ENCODE peak calls at places on chromosomes 3 and 15, in eight cellular contexts. One of them, this sample, is unnamed.

GRCh38 chr3:149848238-149848637 is 35.2 kb downstream of the RNF13 start:
- DNase-seq in MM.1S: no peak
- DNase-seq in heart left ventricle: no peak
- DNase-seq in nephron progenitor cell: no peak
- DNase-seq in WTC11: no peak
- DNase-seq in NB4: peak; percentile 33
- DNase-seq in IMR-90: no peak
- DNase-seq in lower leg skin: no peak
- DNase-seq in this sample: no peak

GRCh38 chr3:56787258-56787777 is 14.4 kb downstream of the ARHGEF3 start:
- DNase-seq in MM.1S: no peak
- DNase-seq in heart left ventricle: no peak
- DNase-seq in nephron progenitor cell: no peak
- DNase-seq in WTC11: no peak
- DNase-seq in NB4: no peak
- DNase-seq in IMR-90: no peak
- DNase-seq in lower leg skin: no peak
- DNase-seq in this sample: no peak

GRCh38 chr15:89460048-89460447 is 36.3 kb downstream of the RHCG start:
- DNase-seq in MM.1S: no peak
- DNase-seq in heart left ventricle: no peak
- DNase-seq in nephron progenitor cell: no peak
- DNase-seq in WTC11: no peak
- DNase-seq in NB4: no peak
- DNase-seq in IMR-90: no peak
- DNase-seq in lower leg skin: no peak
- DNase-seq in this sample: no peak

GRCh38 chr15:59741274-59741906 is 52.3 kb upstream of the BNIP2 start:
- DNase-seq in MM.1S: peak; percentile 12
- DNase-seq in heart left ventricle: no peak
- DNase-seq in nephron progenitor cell: peak; percentile 24
- DNase-seq in WTC11: peak; percentile 33
- DNase-seq in NB4: peak; percentile 29
- DNase-seq in IMR-90: no peak
- DNase-seq in lower leg skin: no peak
- DNase-seq in this sample: peak; percentile 21

GRCh38 chr3:146928421-146929059 is 323.4 kb upstream of the PLSCR5 start:
- DNase-seq in MM.1S: no peak
- DNase-seq in heart left ventricle: no peak
- DNase-seq in nephron progenitor cell: no peak
- DNase-seq in WTC11: no peak
- DNase-seq in NB4: no peak
- DNase-seq in IMR-90: no peak
- DNase-seq in lower leg skin: no peak
- DNase-seq in this sample: no peak

GRCh38 chr15:55993804-55994539 is 560 bp upstream of the NEDD4 start:
- DNase-seq in MM.1S: no peak
- DNase-seq in heart left ventricle: no peak
- DNase-seq in nephron progenitor cell: no peak
- DNase-seq in WTC11: peak; percentile 33
- DNase-seq in NB4: peak; percentile 14
- DNase-seq in IMR-90: peak; percentile 68
- DNase-seq in lower leg skin: no peak
- DNase-seq in this sample: peak; percentile 22

GRCh38 chr15:39747326-39747725 is 35.3 kb downstream of the FSIP1 start:
- DNase-seq in MM.1S: no peak
- DNase-seq in heart left ventricle: no peak
- DNase-seq in nephron progenitor cell: no peak
- DNase-seq in WTC11: no peak
- DNase-seq in NB4: no peak
- DNase-seq in IMR-90: peak; percentile 84
- DNase-seq in lower leg skin: no peak
- DNase-seq in this sample: no peak

GRCh38 chr3:14784087-14784596 is 34.6 kb upstream of the FGD5 start:
- DNase-seq in MM.1S: no peak
- DNase-seq in heart left ventricle: no peak
- DNase-seq in nephron progenitor cell: no peak
- DNase-seq in WTC11: peak; percentile 43
- DNase-seq in NB4: no peak
- DNase-seq in IMR-90: no peak
- DNase-seq in lower leg skin: no peak
- DNase-seq in this sample: peak; percentile 77

GRCh38 chr3:25713316-25713967 is 48.7 kb upstream of the TOP2B start:
- DNase-seq in MM.1S: no peak
- DNase-seq in heart left ventricle: no peak
- DNase-seq in nephron progenitor cell: no peak
- DNase-seq in WTC11: no peak
- DNase-seq in NB4: no peak
- DNase-seq in IMR-90: no peak
- DNase-seq in lower leg skin: no peak
- DNase-seq in this sample: no peak

GRCh38 chr15:72353266-72353665 is 22.5 kb downstream of the HEXA start:
- DNase-seq in MM.1S: no peak
- DNase-seq in heart left ventricle: no peak
- DNase-seq in nephron progenitor cell: no peak
- DNase-seq in WTC11: no peak
- DNase-seq in NB4: no peak
- DNase-seq in IMR-90: peak; percentile 58
- DNase-seq in lower leg skin: no peak
- DNase-seq in this sample: no peak

GRCh38 chr3:68878322-68878721 is 54.0 kb downstream of the TAFA4 start:
- DNase-seq in MM.1S: no peak
- DNase-seq in heart left ventricle: no peak
- DNase-seq in nephron progenitor cell: no peak
- DNase-seq in WTC11: no peak
- DNase-seq in NB4: peak; percentile 21
- DNase-seq in IMR-90: peak; percentile 20
- DNase-seq in lower leg skin: no peak
- DNase-seq in this sample: no peak

GRCh38 chr15:37138586-37138985 is 38.2 kb upstream of the MEIS2 start:
- DNase-seq in MM.1S: peak; percentile 62
- DNase-seq in heart left ventricle: no peak
- DNase-seq in nephron progenitor cell: no peak
- DNase-seq in WTC11: no peak
- DNase-seq in NB4: peak; percentile 10
- DNase-seq in IMR-90: no peak
- DNase-seq in lower leg skin: no peak
- DNase-seq in this sample: no peak

GRCh38 chr3:35654471-35654870 is 15.1 kb downstream of the ARPP21 start:
- DNase-seq in MM.1S: no peak
- DNase-seq in heart left ventricle: no peak
- DNase-seq in nephron progenitor cell: no peak
- DNase-seq in WTC11: no peak
- DNase-seq in NB4: no peak
- DNase-seq in IMR-90: no peak
- DNase-seq in lower leg skin: no peak
- DNase-seq in this sample: no peak

GRCh38 chr15:40372966-40373365 is 9.6 kb upstream of the KNSTRN start:
- DNase-seq in MM.1S: no peak
- DNase-seq in heart left ventricle: no peak
- DNase-seq in nephron progenitor cell: no peak
- DNase-seq in WTC11: no peak
- DNase-seq in NB4: no peak
- DNase-seq in IMR-90: peak; percentile 49
- DNase-seq in lower leg skin: no peak
- DNase-seq in this sample: no peak

GRCh38 chr15:98938804-98939203 is 68.8 kb downstream of the PGPEP1L start:
- DNase-seq in MM.1S: no peak
- DNase-seq in heart left ventricle: no peak
- DNase-seq in nephron progenitor cell: no peak
- DNase-seq in WTC11: no peak
- DNase-seq in NB4: no peak
- DNase-seq in IMR-90: no peak
- DNase-seq in lower leg skin: no peak
- DNase-seq in this sample: no peak

GRCh38 chr15:85886345-85886935 is 91.7 kb upstream of the KLHL25 start:
- DNase-seq in MM.1S: no peak
- DNase-seq in heart left ventricle: no peak
- DNase-seq in nephron progenitor cell: no peak
- DNase-seq in WTC11: no peak
- DNase-seq in NB4: no peak
- DNase-seq in IMR-90: no peak
- DNase-seq in lower leg skin: no peak
- DNase-seq in this sample: peak; percentile 31

GRCh38 chr3:54197509-54197908 is 75.2 kb downstream of the CACNA2D3 start:
- DNase-seq in MM.1S: no peak
- DNase-seq in heart left ventricle: no peak
- DNase-seq in nephron progenitor cell: no peak
- DNase-seq in WTC11: no peak
- DNase-seq in NB4: no peak
- DNase-seq in IMR-90: no peak
- DNase-seq in lower leg skin: no peak
- DNase-seq in this sample: no peak

GRCh38 chr3:54202651-54203248 is 80.4 kb downstream of the CACNA2D3 start:
- DNase-seq in MM.1S: no peak
- DNase-seq in heart left ventricle: no peak
- DNase-seq in nephron progenitor cell: no peak
- DNase-seq in WTC11: no peak
- DNase-seq in NB4: no peak
- DNase-seq in IMR-90: no peak
- DNase-seq in lower leg skin: no peak
- DNase-seq in this sample: no peak

GRCh38 chr3:54196330-54196975 is 74.1 kb downstream of the CACNA2D3 start:
- DNase-seq in MM.1S: no peak
- DNase-seq in heart left ventricle: no peak
- DNase-seq in nephron progenitor cell: no peak
- DNase-seq in WTC11: no peak
- DNase-seq in NB4: no peak
- DNase-seq in IMR-90: no peak
- DNase-seq in lower leg skin: no peak
- DNase-seq in this sample: no peak

GRCh38 chr3:54202029-54202428 is 79.7 kb downstream of the CACNA2D3 start:
- DNase-seq in MM.1S: no peak
- DNase-seq in heart left ventricle: no peak
- DNase-seq in nephron progenitor cell: no peak
- DNase-seq in WTC11: no peak
- DNase-seq in NB4: no peak
- DNase-seq in IMR-90: no peak
- DNase-seq in lower leg skin: no peak
- DNase-seq in this sample: no peak

GRCh38 chr3:54198556-54198955 is 76.2 kb downstream of the CACNA2D3 start:
- DNase-seq in MM.1S: no peak
- DNase-seq in heart left ventricle: no peak
- DNase-seq in nephron progenitor cell: no peak
- DNase-seq in WTC11: peak; percentile 18
- DNase-seq in NB4: no peak
- DNase-seq in IMR-90: no peak
- DNase-seq in lower leg skin: no peak
- DNase-seq in this sample: peak; percentile 33
- TF ChIP-seq CTCF in MM.1S: no peak
- TF ChIP-seq CTCF in heart left ventricle: no peak
- TF ChIP-seq CTCF in nephron progenitor cell: no peak
- TF ChIP-seq CTCF in WTC11: no peak
- TF ChIP-seq CTCF in NB4: no peak
- TF ChIP-seq CTCF in IMR-90: no peak
- TF ChIP-seq CTCF in lower leg skin: no peak
- TF ChIP-seq CTCF in this sample: no peak

DNA sequence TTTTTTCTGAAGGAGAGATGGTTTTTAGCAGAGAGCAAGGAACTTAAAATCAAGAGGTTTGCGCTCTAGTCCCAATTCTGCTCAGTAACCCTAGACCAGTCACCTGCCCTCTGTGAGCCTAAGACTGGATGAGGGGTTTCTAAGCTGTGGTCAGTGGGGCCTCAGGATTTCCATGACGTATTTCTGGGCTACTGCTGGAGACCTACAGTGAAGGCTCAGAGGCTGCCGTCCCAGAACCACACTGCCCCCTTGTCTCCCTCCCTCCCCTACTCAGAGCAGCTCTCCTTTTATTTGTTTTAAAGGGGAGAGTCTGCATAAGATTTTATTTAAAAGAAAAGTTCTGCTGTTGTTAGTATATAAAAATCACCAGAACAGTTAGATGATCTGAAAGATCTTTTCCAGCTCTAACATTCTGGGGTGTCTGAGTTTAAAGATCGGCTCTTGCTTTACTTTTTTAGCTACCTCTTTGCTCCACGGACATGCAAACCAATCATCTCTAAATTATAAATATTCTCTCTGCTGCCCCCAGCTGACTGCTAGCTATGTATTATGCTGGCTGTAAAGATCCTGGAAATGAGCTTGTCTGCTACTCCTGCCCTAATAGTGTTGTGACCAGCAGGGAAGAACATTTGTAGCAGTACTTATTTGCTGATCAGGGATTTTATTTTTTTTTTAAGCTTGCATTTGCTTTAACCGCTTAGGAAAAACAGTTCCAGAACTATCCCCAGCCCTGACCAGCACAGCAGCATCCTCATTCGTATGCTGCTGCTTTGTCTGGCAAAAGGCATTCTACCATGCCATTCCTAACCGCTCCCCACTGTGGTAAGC is 28.6 kb upstream of the NDUFB4 start:
- DNase-seq in MM.1S: peak; percentile 50
- DNase-seq in heart left ventricle: no peak
- DNase-seq in nephron progenitor cell: no peak
- DNase-seq in WTC11: peak; percentile 24
- DNase-seq in NB4: peak; percentile 53
- DNase-seq in IMR-90: peak; percentile 47
- DNase-seq in lower leg skin: no peak
- DNase-seq in this sample: no peak
- TF ChIP-seq CTCF in MM.1S: peak; percentile 43
- TF ChIP-seq CTCF in heart left ventricle: no peak
- TF ChIP-seq CTCF in nephron progenitor cell: peak; percentile 7
- TF ChIP-seq CTCF in WTC11: no peak
- TF ChIP-seq CTCF in NB4: peak; percentile 43
- TF ChIP-seq CTCF in IMR-90: peak; percentile 46
- TF ChIP-seq CTCF in lower leg skin: no peak
- TF ChIP-seq CTCF in this sample: peak; percentile 23

GRCh38 chr3:72373139-72373538 is 475.1 kb downstream of the SHQ1 start:
- DNase-seq in MM.1S: no peak
- DNase-seq in heart left ventricle: no peak
- DNase-seq in nephron progenitor cell: no peak
- DNase-seq in WTC11: no peak
- DNase-seq in NB4: no peak
- DNase-seq in IMR-90: no peak
- DNase-seq in lower leg skin: no peak
- DNase-seq in this sample: no peak
- TF ChIP-seq CTCF in MM.1S: no peak
- TF ChIP-seq CTCF in heart left ventricle: no peak
- TF ChIP-seq CTCF in nephron progenitor cell: no peak
- TF ChIP-seq CTCF in WTC11: no peak
- TF ChIP-seq CTCF in NB4: no peak
- TF ChIP-seq CTCF in IMR-90: no peak
- TF ChIP-seq CTCF in lower leg skin: no peak
- TF ChIP-seq CTCF in this sample: no peak

DNA sequence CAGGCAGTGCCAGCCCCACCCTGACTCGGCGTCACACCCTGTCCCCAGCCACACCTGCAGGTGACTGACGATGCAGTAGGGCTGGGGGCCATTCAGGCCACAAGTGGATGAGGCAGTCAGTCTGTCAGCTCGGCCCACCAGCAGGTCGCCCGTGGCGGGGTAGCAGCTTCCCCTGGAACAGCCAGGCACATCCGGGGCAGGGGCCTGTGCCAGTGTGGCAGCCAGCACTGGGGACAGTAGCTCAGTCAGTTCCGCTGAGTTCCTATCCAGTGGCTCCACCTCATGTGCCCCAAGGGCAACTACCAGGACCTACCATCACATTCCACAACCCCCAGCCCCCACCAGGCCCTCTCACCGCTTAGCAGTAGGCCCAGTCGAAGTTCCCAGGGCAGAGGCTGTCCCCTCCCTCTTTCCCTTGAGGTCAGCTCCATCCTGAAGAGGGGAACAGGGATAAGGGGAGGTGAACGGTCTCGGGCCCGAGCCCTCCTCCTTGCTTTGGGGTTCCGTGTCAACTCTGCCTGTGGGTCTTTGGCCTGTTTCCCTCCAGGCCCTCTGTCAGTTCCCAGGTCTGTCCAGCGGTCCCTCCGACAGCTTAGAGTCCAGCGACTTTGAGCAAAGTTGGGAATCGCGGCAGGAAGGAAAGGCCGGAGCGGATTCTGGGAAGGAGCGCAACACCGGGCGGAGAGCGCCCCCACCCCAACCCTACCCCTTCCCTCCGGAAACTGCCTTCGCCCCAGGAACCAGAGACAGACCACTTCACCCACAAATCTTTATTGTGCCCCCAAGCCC is at the start of gene LAMB2:
- DNase-seq in MM.1S: no peak
- DNase-seq in heart left ventricle: peak; percentile 85
- DNase-seq in nephron progenitor cell: peak; percentile 85
- DNase-seq in WTC11: peak; percentile 81
- DNase-seq in NB4: no peak
- DNase-seq in IMR-90: peak; percentile 74
- DNase-seq in lower leg skin: peak; percentile 54
- DNase-seq in this sample: peak; percentile 73
- TF ChIP-seq CTCF in MM.1S: no peak
- TF ChIP-seq CTCF in heart left ventricle: no peak
- TF ChIP-seq CTCF in nephron progenitor cell: no peak
- TF ChIP-seq CTCF in WTC11: no peak
- TF ChIP-seq CTCF in NB4: no peak
- TF ChIP-seq CTCF in IMR-90: no peak
- TF ChIP-seq CTCF in lower leg skin: no peak
- TF ChIP-seq CTCF in this sample: no peak

This sample was measured in glutamatergic neuron.